ENCODE peak calls at places on chromosomes 5 and 9, in seven cellular contexts. V, C, H, E, O, P and I are unnamed samples.

GRCh38 chr9:81814794-81815464 is 113.3 kb upstream of the SPATA31D4 start:
- DNase-seq in P (peak; percentile 7), O (peak; percentile 93), E (no peak), H (peak; percentile 45), V (no peak), C (no peak), I (peak; percentile 52)

GRCh38 chr9:130689937-130690700 is 3.5 kb upstream of the EXOSC2 start:
- DNase-seq in C (peak; percentile 64), H (peak; percentile 84), E (peak; percentile 97), O (peak; percentile 95), P (peak; percentile 95), V (peak; percentile 69), I (peak; percentile 84)

GRCh38 chr9:113504725-113505590 is 41.4 kb downstream of the RGS3 start:
- DNase-seq in E (no peak), C (peak; percentile 68), O (no peak), V (no peak), H (no peak), P (no peak), I (no peak)

GRCh38 chr9:89465726-89466308 is 32.1 kb downstream of the SEMA4D start:
- DNase-seq in H (no peak), P (no peak), O (no peak), V (no peak), C (no peak), E (no peak), I (no peak)

GRCh38 chr5:74576941-74577456 is 63.5 kb downstream of the ENC1 start:
- DNase-seq in O (peak; percentile 77), H (no peak), E (peak; percentile 75), P (no peak), V (no peak), C (no peak), I (peak; percentile 34)

GRCh38 chr5:177301503-177302165 is 1.9 kb downstream of the RAB24 start:
- DNase-seq in P (peak; percentile 99), E (peak; percentile 17), C (no peak), V (no peak), H (no peak), O (peak; percentile 87), I (no peak)

GRCh38 chr5:180160215-180160614 is 48.8 kb downstream of the RASGEF1C start:
- DNase-seq in O (no peak), E (no peak), V (no peak), H (no peak), C (no peak), P (no peak), I (no peak)

GRCh38 chr5:138632900-138633489 is 57.8 kb upstream of the HSPA9 start:
- DNase-seq in C (peak; percentile 71), E (peak; percentile 90), P (peak; percentile 34), O (no peak), V (peak; percentile 94), H (peak; percentile 90), I (peak; percentile 12)

GRCh38 chr5:39489263-39489662 is 64.5 kb upstream of the DAB2 start:
- DNase-seq in H (no peak), O (no peak), C (no peak), E (no peak), P (no peak), V (no peak), I (no peak)

GRCh38 chr9:81540142-81540701 is 149.1 kb downstream of the TLE1 start:
- DNase-seq in C (no peak), P (no peak), V (no peak), E (no peak), O (no peak), H (no peak), I (no peak)

GRCh38 chr9:115008536-115008935 is 78.1 kb upstream of the TNFSF8 start:
- DNase-seq in P (peak; percentile 78), O (no peak), C (peak; percentile 66), E (peak; percentile 96), V (no peak), H (peak; percentile 15), I (no peak)

GRCh38 chr5:127878174-127878750 is 175.1 kb downstream of the CCDC192 start:
- DNase-seq in O (peak; percentile 19), P (peak; percentile 80), H (peak; percentile 60), C (peak; percentile 59), E (peak; percentile 64), V (peak; percentile 62), I (peak; percentile 23)

GRCh38 chr5:36788365-36788764 is 88.2 kb upstream of the NIPBL start:
- DNase-seq in C (no peak), H (no peak), O (no peak), P (no peak), V (no peak), E (no peak), I (no peak)

GRCh38 chr5:174777545-174777944 is 53.2 kb downstream of the MSX2 start:
- DNase-seq in V (no peak), E (peak; percentile 22), H (no peak), O (no peak), C (no peak), P (no peak), I (no peak)

GRCh38 chr9:124457887-124458431 is 7.7 kb downstream of the ADGRD2 start:
- DNase-seq in C (no peak), E (no peak), V (no peak), P (no peak), O (no peak), H (no peak), I (no peak)

GRCh38 chr5:73764996-73765395 is 139.0 kb downstream of the ARHGEF28 start:
- DNase-seq in V (no peak), O (no peak), H (no peak), C (no peak), E (no peak), P (peak; percentile 67), I (no peak)

GRCh38 chr5:27465140-27465539 is 426.8 kb upstream of the CDH9 start:
- DNase-seq in C (no peak), O (peak; percentile 95), V (no peak), H (no peak), P (no peak), E (no peak), I (no peak)

GRCh38 chr9:100409176-100409556 is 17.8 kb upstream of the MSANTD3 start:
- DNase-seq in O (no peak), C (no peak), P (no peak), E (no peak), V (no peak), H (no peak), I (no peak)

GRCh38 chr5:78008356-78008967 is 232.3 kb upstream of the TBCA start:
- DNase-seq in E (peak; percentile 65), C (peak; percentile 54), H (peak; percentile 68), O (peak; percentile 55), V (peak; percentile 21), P (peak; percentile 56), I (peak; percentile 31)

GRCh38 chr9:3370715-3371114 is 155.1 kb downstream of the RFX3 start:
- DNase-seq in H (no peak), E (no peak), P (no peak), O (no peak), C (no peak), V (no peak), I (no peak)

GRCh38 chr9:111231801-111232580 is 98.0 kb downstream of the OR2K2 start:
- DNase-seq in V (no peak), H (peak; percentile 16), E (no peak), P (no peak), O (no peak), C (no peak), I (no peak)

GRCh38 chr9:122265265-122265900 is 701 bp downstream of the MRRF start:
- DNase-seq in E (peak; percentile 64), P (peak; percentile 37), V (peak; percentile 18), O (peak; percentile 57), H (no peak), C (peak; percentile 5), I (peak; percentile 77)

GRCh38 chr9:92607773-92608172 is 62.2 kb downstream of the IPPK start:
- DNase-seq in E (peak; percentile 85), O (peak; percentile 52), C (peak; percentile 37), P (no peak), V (no peak), H (no peak), I (no peak)

GRCh38 chr5:172417983-172418630 is 36.2 kb downstream of the SH3PXD2B start:
- DNase-seq in P (peak; percentile 13), E (peak; percentile 99), O (no peak), V (no peak), C (peak; percentile 90), H (no peak), I (no peak)

GRCh38 chr5:136584474-136584873 is 219.1 kb upstream of the TRPC7 start:
- DNase-seq in H (no peak), C (no peak), E (no peak), P (peak; percentile 7), V (no peak), O (no peak), I (no peak)

GRCh38 chr5:65059681-65060598 is 291.2 kb downstream of the CWC27 start:
- DNase-seq in O (no peak), V (no peak), H (no peak), C (no peak), E (peak; percentile 58), P (no peak), I (peak; percentile 58)

GRCh38 chr9:80410106-80410505 is 838.3 kb downstream of the TLE4 start:
- DNase-seq in P (no peak), E (no peak), C (peak; percentile 5), V (no peak), O (no peak), H (peak; percentile 5), I (no peak)
- TF ChIP-seq EZH2phosphoT487 in P (no peak), E (no peak), C (no peak), V (no peak), O (no peak), H (no peak), I (no peak)

GRCh38 chr5:61313960-61314681 is 17.9 kb upstream of the ZSWIM6 start:
- DNase-seq in C (peak; percentile 62), O (no peak), E (peak; percentile 90), H (no peak), V (no peak), P (peak; percentile 87), I (no peak)
- H2AFZ ChIP-seq in C (no peak overlapping the region), O (no peak overlapping the region), E (peak overlapping the region; percentile 30), H (no peak overlapping the region), V (peak overlapping the region; percentile 17), P (no peak overlapping the region), I (no peak overlapping the region)

GRCh38 chr9:133886563-133887501 is 105.3 kb downstream of the VAV2 start:
- DNase-seq in C (no peak), P (no peak), H (peak; percentile 39), O (no peak), E (no peak), V (no peak), I (no peak)

GRCh38 chr9:133888779-133889491 is 103.2 kb downstream of the VAV2 start:
- DNase-seq in V (no peak), C (no peak), O (no peak), E (no peak), P (no peak), H (no peak), I (no peak)

GRCh38 chr9:133889498-133890301 is 102.4 kb downstream of the VAV2 start:
- DNase-seq in P (peak; percentile 47), V (no peak), C (no peak), O (no peak), E (peak; percentile 49), H (no peak), I (no peak)

GRCh38 chr9:133887540-133888047 is 104.5 kb downstream of the VAV2 start:
- DNase-seq in H (no peak), O (no peak), P (no peak), E (no peak), C (no peak), V (no peak), I (no peak)

GRCh38 chr9:133888048-133888778 is 103.9 kb downstream of the VAV2 start:
- DNase-seq in O (no peak), V (no peak), H (peak; percentile 37), P (no peak), E (no peak), C (peak; percentile 63), I (no peak)
- TF ChIP-seq EZH2phosphoT487 in O (no peak), V (no peak), H (no peak), P (no peak), E (no peak), C (no peak), I (no peak)

GRCh38 chr9:123339666-123340414 is 16.2 kb upstream of the CRB2 start:
- DNase-seq in C (no peak), P (peak; percentile 23), O (peak; percentile 88), H (no peak), E (no peak), V (no peak), I (peak; percentile 88)
- H2AFZ ChIP-seq in C (no peak overlapping the region), P (no peak overlapping the region), O (peak overlapping the region; percentile 9), H (peak overlapping the region; percentile 64), E (no peak overlapping the region), V (no peak overlapping the region), I (peak overlapping the region; percentile 41)